ENCODE peak calls at places on chromosome 16, in ten cellular contexts. D, P, I, O, T, F, L, Q, W and E are unnamed samples.

GRCh38 chr16:54282202-54282922 is 4.2 kb downstream of the IRX3 start:
- DNase-seq in D (peak; percentile 11), P (peak; percentile 23), I (no peak), O (peak; percentile 68), T (no peak), F (no peak), L (peak; percentile 29), Q (no peak), W (no peak), E (no peak)

GRCh38 chr16:53043462-53043861 is 9.2 kb downstream of the CHD9NB start:
- DNase-seq in D (no peak), P (no peak), I (no peak), O (no peak), T (no peak), F (no peak), L (no peak), Q (no peak), W (no peak), E (no peak)

GRCh38 chr16:28990375-28991040 is 5.7 kb downstream of the LAT start:
- DNase-seq in D (no peak), P (no peak), I (no peak), O (no peak), T (peak; percentile 46), F (no peak), L (no peak), Q (no peak), W (no peak), E (no peak)

GRCh38 chr16:77897831-77898540 is 109.6 kb downstream of the VAT1L start:
- DNase-seq in D (no peak), P (peak; percentile 55), I (no peak), O (no peak), T (no peak), F (no peak), L (no peak), Q (no peak), W (no peak), E (no peak)

GRCh38 chr16:15775209-15775608 is 81.6 kb downstream of the MYH11 start:
- DNase-seq in D (peak; percentile 32), P (no peak), I (no peak), O (no peak), T (no peak), F (no peak), L (peak; percentile 44), Q (peak; percentile 51), W (no peak), E (peak; percentile 35)

GRCh38 chr16:58882292-58882691 is 148.2 kb upstream of the GOT2 start:
- DNase-seq in D (no peak), P (no peak), I (peak; percentile 63), O (no peak), T (no peak), F (no peak), L (no peak), Q (no peak), W (no peak), E (no peak)

GRCh38 chr16:11149011-11149616 is 106.9 kb downstream of the SOCS1 start:
- DNase-seq in D (peak; percentile 31), P (no peak), I (no peak), O (no peak), T (no peak), F (no peak), L (peak; percentile 33), Q (peak; percentile 63), W (no peak), E (no peak)

GRCh38 chr16:67055712-67056487 is 27.0 kb downstream of the CBFB start:
- DNase-seq in D (peak; percentile 95), P (peak; percentile 94), I (peak; percentile 48), O (no peak), T (no peak), F (no peak), L (peak; percentile 98), Q (peak; percentile 96), W (no peak), E (peak; percentile 99)

GRCh38 chr16:11759997-11760396 is 17.3 kb upstream of the TXNDC11 start:
- DNase-seq in D (no peak), P (no peak), I (no peak), O (no peak), T (no peak), F (no peak), L (no peak), Q (no peak), W (no peak), E (no peak)

GRCh38 chr16:974606-975312 is 4.0 kb upstream of the LMF1 start:
- DNase-seq in D (no peak), P (no peak), I (no peak), O (no peak), T (no peak), F (no peak), L (no peak), Q (peak; percentile 66), W (no peak), E (no peak)

GRCh38 chr16:56448005-56448404 is 3.1 kb downstream of the NUDT21 start:
- DNase-seq in D (no peak), P (no peak), I (no peak), O (no peak), T (no peak), F (no peak), L (no peak), Q (no peak), W (no peak), E (no peak)

GRCh38 chr16:74296465-74297295 is at the start of gene PSMD7:
- DNase-seq in D (peak; percentile 92), P (peak; percentile 86), I (peak; percentile 86), O (peak; percentile 87), T (peak; percentile 79), F (peak; percentile 77), L (peak; percentile 84), Q (peak; percentile 90), W (peak; percentile 92), E (peak; percentile 86)

GRCh38 chr16:1745900-1746692 is 25.2 kb downstream of the NME3 start:
- DNase-seq in D (peak; percentile 98), P (peak; percentile 57), I (no peak), O (no peak), T (no peak), F (no peak), L (peak; percentile 55), Q (peak; percentile 99), W (no peak), E (peak; percentile 77)

GRCh38 chr16:79261461-79261860 is 339.1 kb downstream of the MAF start:
- DNase-seq in D (no peak), P (no peak), I (peak; percentile 26), O (peak; percentile 33), T (no peak), F (no peak), L (no peak), Q (no peak), W (peak; percentile 34), E (no peak)

GRCh38 chr16:68643847-68644246 is 1.3 kb upstream of the CDH3 start:
- DNase-seq in D (no peak), P (no peak), I (no peak), O (no peak), T (no peak), F (no peak), L (no peak), Q (no peak), W (no peak), E (no peak)

GRCh38 chr16:48525201-48526057 is 84.6 kb downstream of the N4BP1 start:
- DNase-seq in D (no peak), P (no peak), I (no peak), O (no peak), T (no peak), F (no peak), L (no peak), Q (no peak), W (no peak), E (no peak)

GRCh38 chr16:11658896-11659708 is 9.2 kb upstream of the SNN start:
- DNase-seq in D (no peak), P (no peak), I (no peak), O (no peak), T (no peak), F (no peak), L (peak; percentile 19), Q (no peak), W (no peak), E (no peak)

GRCh38 chr16:28218109-28218508 is 6.3 kb upstream of the XPO6 start:
- DNase-seq in D (peak; percentile 65), P (peak; percentile 72), I (no peak), O (no peak), T (no peak), F (no peak), L (peak; percentile 66), Q (peak; percentile 52), W (peak; percentile 40), E (peak; percentile 48)

GRCh38 chr16:30775381-30776099 is 11.5 kb downstream of the ZNF629 start:
- DNase-seq in D (peak; percentile 82), P (peak; percentile 77), I (peak; percentile 76), O (peak; percentile 76), T (peak; percentile 47), F (peak; percentile 60), L (peak; percentile 82), Q (no peak), W (peak; percentile 87), E (peak; percentile 83)

GRCh38 chr16:88334517-88335149 is 48.1 kb upstream of the ZNF469 start:
- DNase-seq in D (no peak), P (no peak), I (no peak), O (no peak), T (no peak), F (no peak), L (no peak), Q (peak; percentile 58), W (no peak), E (no peak)

GRCh38 chr16:87806608-87807546 is 41.1 kb upstream of the KLHDC4 start:
- DNase-seq in D (peak; percentile 91), P (peak; percentile 95), I (no peak), O (no peak), T (peak; percentile 41), F (peak; percentile 83), L (peak; percentile 58), Q (peak; percentile 84), W (peak; percentile 44), E (peak; percentile 82)

GRCh38 chr16:88569985-88570690 is at the start of gene ZC3H18:
- DNase-seq in D (peak; percentile 95), P (peak; percentile 94), I (peak; percentile 94), O (peak; percentile 95), T (peak; percentile 99), F (peak; percentile 85), L (peak; percentile 91), Q (peak; percentile 83), W (peak; percentile 98), E (peak; percentile 87)

GRCh38 chr16:50651835-50652438 is 29.2 kb downstream of the SNX20 start:
- DNase-seq in D (no peak), P (no peak), I (no peak), O (no peak), T (no peak), F (no peak), L (no peak), Q (no peak), W (no peak), E (no peak)

GRCh38 chr16:21190599-21190998 is 20.8 kb downstream of the ZP2 start:
- DNase-seq in D (peak; percentile 21), P (peak; percentile 91), I (no peak), O (no peak), T (no peak), F (no peak), L (peak; percentile 81), Q (no peak), W (no peak), E (peak; percentile 23)

GRCh38 chr16:9238346-9238745 is 146.9 kb downstream of the HAPSTR1 start:
- DNase-seq in D (no peak), P (no peak), I (peak; percentile 30), O (no peak), T (no peak), F (no peak), L (no peak), Q (no peak), W (no peak), E (no peak)

GRCh38 chr16:4475880-4476790 is at the start of gene HMOX2:
- DNase-seq in D (peak; percentile 90), P (peak; percentile 87), I (peak; percentile 94), O (peak; percentile 88), T (peak; percentile 95), F (peak; percentile 73), L (peak; percentile 88), Q (peak; percentile 87), W (peak; percentile 94), E (peak; percentile 84)

GRCh38 chr16:49660647-49661046 is 195.3 kb downstream of the ZNF423 start:
- DNase-seq in D (no peak), P (no peak), I (no peak), O (no peak), T (no peak), F (no peak), L (no peak), Q (no peak), W (no peak), E (no peak)

GRCh38 chr16:83842755-83843507 is 35.2 kb downstream of the HSBP1 start:
- DNase-seq in D (no peak), P (no peak), I (peak; percentile 18), O (no peak), T (no peak), F (no peak), L (no peak), Q (no peak), W (no peak), E (no peak)